ENCODE peak calls at places on chromosomes 5 and 9, in six cellular contexts. X is KBM-7; J is Panc1; M is heart right ventricle; O is activated CD8-positive, alpha-beta memory T cell treated with anti-CD3 and anti-CD28 coated beads, Interleukin-2, amount 50 U/mL, for 48 hours; L is stimulated activated CD4-positive, alpha-beta T cell treated with anti-CD3 and anti-CD28 coated beads, Interleukin-2, amount 100 ng/mL, for 24 hours. D is an unnamed sample.

GRCh38 chr9:111961011-111961410 is 64.4 kb downstream of the UGCG start:
- DNase-seq in O (no peak), X (no peak), M (no peak), J (no peak), L (no peak), D (no peak)

GRCh38 chr5:124996764-124997077 is 250.3 kb upstream of the ZNF608 start:
- DNase-seq in O (no peak), L (no peak), X (no peak), J (no peak), M (no peak), D (no peak)

GRCh38 chr5:149471406-149472183 is 79.6 kb downstream of the CSNK1A1 start:
- DNase-seq in O (no peak), J (no peak), L (no peak), M (no peak), X (no peak), D (no peak)

GRCh38 chr5:101942321-101942882 is 353.7 kb downstream of the SLCO4C1 start:
- DNase-seq in O (no peak), J (peak), M (no peak), X (peak), L (no peak), D (no peak)

GRCh38 chr9:36317766-36318165 is 59.5 kb upstream of the GNE start:
- DNase-seq in M (no peak), O (no peak), L (no peak), J (no peak), X (no peak), D (no peak)

GRCh38 chr5:90878549-90879196 is 320.1 kb downstream of the ADGRV1 start:
- DNase-seq in M (no peak), J (no peak), O (no peak), X (no peak), L (no peak), D (no peak)

GRCh38 chr5:10652606-10653005 is 88.7 kb downstream of the ANKRD33B start:
- DNase-seq in J (no peak), X (no peak), O (no peak), L (no peak), M (no peak), D (no peak)

GRCh38 chr9:97874617-97875016 is 21.6 kb downstream of the FOXE1 start:
- DNase-seq in J (no peak), X (no peak), O (no peak), M (no peak), L (no peak), D (no peak)

GRCh38 chr5:76386360-76386759 is 16.7 kb upstream of the IQGAP2 start:
- DNase-seq in M (no peak), J (no peak), X (no peak), O (no peak), L (no peak), D (no peak)

GRCh38 chr5:60891667-60892066 is 47.6 kb upstream of the ELOVL7 start:
- DNase-seq in O (no peak), M (no peak), J (no peak), L (no peak), X (no peak), D (no peak)

GRCh38 chr5:82360043-82360442 is 81.9 kb upstream of the RPS23 start:
- DNase-seq in X (no peak), L (no peak), M (no peak), O (no peak), J (no peak), D (no peak)

GRCh38 chr5:139383275-139383992 is at the start of gene SLC23A1:
- DNase-seq in J (no peak), X (no peak), L (no peak), O (no peak), M (no peak), D (no peak)

GRCh38 chr9:12718482-12719026 is 25.4 kb downstream of the TYRP1 start:
- DNase-seq in O (no peak), X (peak), J (no peak), L (no peak), M (no peak), D (no peak)

GRCh38 chr5:106755789-106756188 is 914.9 kb downstream of the EFNA5 start:
- DNase-seq in J (no peak), X (no peak), L (no peak), M (no peak), O (no peak), D (no peak)

GRCh38 chr9:129569506-129570449 is 51.1 kb downstream of the C9orf50 start:
- DNase-seq in X (peak), J (no peak), M (no peak), L (no peak), O (no peak), D (no peak)

GRCh38 chr9:69207503-69207902 is 33.4 kb downstream of the TJP2 start:
- DNase-seq in L (no peak), J (no peak), M (peak), O (no peak), X (no peak), D (no peak)

GRCh38 chr5:28779161-28779754 is 1740.9 kb upstream of the CDH9 start:
- DNase-seq in X (no peak), M (no peak), J (peak), O (no peak), L (no peak), D (no peak)

GRCh38 chr9:92141144-92142129 is 26.2 kb upstream of the SPTLC1 start:
- DNase-seq in L (peak), M (peak), J (no peak), X (no peak), O (peak), D (no peak)

GRCh38 chr9:71858812-71859211 is 52.2 kb downstream of the ABHD17B start:
- DNase-seq in L (no peak), X (no peak), M (no peak), O (no peak), J (no peak), D (no peak)

GRCh38 chr5:174839196-174839595 is 114.8 kb downstream of the MSX2 start:
- DNase-seq in J (no peak), L (no peak), M (no peak), X (no peak), O (no peak), D (no peak)

GRCh38 chr9:89739531-89740315 is 134.9 kb downstream of the GADD45G start:
- DNase-seq in L (no peak), J (no peak), O (no peak), X (no peak), M (no peak), D (peak)

GRCh38 chr5:87210076-87210475 is 57.6 kb upstream of the RASA1 start:
- DNase-seq in X (no peak), J (no peak), L (no peak), O (no peak), M (no peak), D (no peak)

GRCh38 chr5:139551490-139551889 is 9.6 kb upstream of the UBE2D2 start:
- DNase-seq in X (peak), J (no peak), M (no peak), L (no peak), O (no peak), D (no peak)

GRCh38 chr9:87503970-87504369 is 6.3 kb downstream of the DAPK1 start:
- DNase-seq in L (no peak), X (peak), M (no peak), J (no peak), O (no peak), D (no peak)

GRCh38 chr5:107447587-107447986 is 223.2 kb downstream of the EFNA5 start:
- DNase-seq in O (no peak), J (no peak), X (no peak), L (no peak), M (no peak), D (no peak)

GRCh38 chr9:33378121-33378795 is 24.1 kb downstream of the AQP7 start:
- DNase-seq in X (no peak), O (no peak), M (no peak), L (no peak), J (no peak), D (no peak)

GRCh38 chr9:71822935-71823334 is 54.6 kb upstream of the CEMIP2 start:
- DNase-seq in L (no peak), X (no peak), J (no peak), O (no peak), M (no peak), D (no peak)

GRCh38 chr9:79237861-79238260 is 333.9 kb upstream of the TLE4 start:
- DNase-seq in M (no peak), O (no peak), J (no peak), X (no peak), L (no peak), D (no peak)

GRCh38 chr5:78597068-78597857 is 51.3 kb downstream of the LHFPL2 start:
- DNase-seq in J (no peak), L (no peak), M (no peak), X (no peak), O (no peak), D (no peak)

GRCh38 chr5:171420429-171421231 is 1.2 kb downstream of the FGF18 start:
- DNase-seq in J (no peak), L (no peak), O (no peak), X (no peak), M (peak), D (no peak)

GRCh38 chr5:122533825-122534224 is 221.8 kb downstream of the SNCAIP start:
- DNase-seq in J (no peak), X (no peak), L (no peak), M (no peak), O (no peak), D (no peak)

GRCh38 chr9:73714294-73714693 is 562.6 kb downstream of the ANXA1 start:
- DNase-seq in O (no peak), J (no peak), X (no peak), M (no peak), L (no peak), D (no peak)

GRCh38 chr5:66738136-66738535 is 141.9 kb downstream of the MAST4 start:
- DNase-seq in X (no peak), L (no peak), J (no peak), M (no peak), O (no peak), D (no peak)

GRCh38 chr5:10567781-10568321 is 4.0 kb downstream of the ANKRD33B start:
- DNase-seq in L (no peak), X (no peak), J (no peak), O (peak), M (no peak), D (no peak)

GRCh38 chr5:127650649-127651048 is 1.8 kb downstream of the CTXN3 start:
- DNase-seq in L (no peak), J (no peak), X (no peak), M (no peak), O (no peak), D (no peak)

GRCh38 chr9:113523421-113524141 is 60.1 kb downstream of the RGS3 start:
- DNase-seq in M (peak), J (no peak), L (peak), X (peak), O (peak), D (peak)

GRCh38 chr9:136742640-136743391 is at the start of gene LCN10:
- DNase-seq in X (no peak), J (no peak), L (no peak), O (no peak), M (no peak), D (no peak)

GRCh38 chr5:1779782-1780620 is 19.6 kb downstream of the MRPL36 start:
- DNase-seq in X (no peak), O (no peak), L (no peak), M (no peak), J (no peak), D (no peak)